ENCODE peak calls at places on chromosomes 6 and 20, in four cellular contexts. J is AG08396, F is activated B cell treated with CpG ODN at 0.5 μM for 24 hours, D is NCI-H2081. I is an unnamed sample.

GRCh38 chr6:71383891-71384489 is 95.4 kb downstream of the OGFRL1 start:
- DNase-seq in J (no peak), F (no peak), D (peak; percentile 8), I (peak; percentile 49)

GRCh38 chr6:36729169-36729549 is 31.5 kb downstream of the RAB44 start:
- DNase-seq in J (no peak), D (no peak), F (no peak), I (no peak)

GRCh38 chr6:108518714-108519576 is 41.8 kb upstream of the FOXO3 start:
- DNase-seq in D (no peak), F (no peak), J (peak; percentile 41), I (no peak)

GRCh38 chr6:33073431-33073871 is at the start of gene HLA-DPA1:
- DNase-seq in J (peak; percentile 64), F (peak; percentile 54), D (no peak), I (no peak)

GRCh38 chr6:35552285-35552917 is 39.7 kb upstream of the TULP1 start:
- DNase-seq in J (peak; percentile 43), D (no peak), F (no peak), I (peak; percentile 61)

GRCh38 chr20:55360895-55361294 is 644.4 kb downstream of the CBLN4 start:
- DNase-seq in F (no peak), D (no peak), J (no peak), I (no peak)

GRCh38 chr20:11057624-11058023 is 383.8 kb upstream of the JAG1 start:
- DNase-seq in F (no peak), D (no peak), J (no peak), I (no peak)

GRCh38 chr20:61974357-61974665 is 91.4 kb downstream of the TAF4 start:
- DNase-seq in J (no peak), D (no peak), F (no peak), I (no peak)

GRCh38 chr6:26588965-26589364 is 7.8 kb upstream of the ABT1 start:
- DNase-seq in F (no peak), D (no peak), J (no peak), I (no peak)

GRCh38 chr6:7051780-7052440 is 55.9 kb upstream of the RREB1 start:
- DNase-seq in F (peak; percentile 61), D (peak; percentile 42), J (peak; percentile 70), I (no peak)

I was measured in NCI-H446.